ENCODE peak calls at places on chromosomes 13 and 19, in four cellular contexts. F is endothelial cell, Y is adrenal gland, H is tibial artery. C is an unnamed sample.

GRCh38 chr13:112117955-112118302 is 51.0 kb downstream of the SOX1 start:
- DNase-seq in Y (no peak), H (no peak), F (no peak), C (no peak)

GRCh38 chr13:74661851-74662250 is 527.6 kb upstream of the KLF12 start:
- DNase-seq in F (no peak), H (no peak), Y (no peak), C (no peak)

GRCh38 chr19:50046649-50047503 is 21.1 kb downstream of the ZNF473 start:
- DNase-seq in Y (peak; percentile 60), F (no peak), H (peak; percentile 66), C (peak; percentile 74)

GRCh38 chr19:49691243-49692101 is 556 bp downstream of the CPT1C start:
- DNase-seq in H (peak; percentile 57), Y (no peak), F (peak; percentile 65), C (no peak)

GRCh38 chr13:44160549-44161278 is 212.9 kb upstream of the SERP2 start:
- DNase-seq in H (no peak), Y (no peak), F (no peak), C (no peak)

GRCh38 chr13:26037302-26037701 is 14.5 kb downstream of the SHISA2 start:
- DNase-seq in F (peak; percentile 47), H (no peak), Y (no peak), C (no peak)

GRCh38 chr19:38676023-38676877 is 28.8 kb downstream of the ACTN4 start:
- DNase-seq in H (no peak), F (no peak), Y (no peak), C (no peak)

GRCh38 chr19:38360351-38360750 is 14.0 kb upstream of the PSMD8 start:
- DNase-seq in Y (no peak), F (no peak), H (no peak), C (no peak)

GRCh38 chr13:33236021-33236420 is 49.5 kb downstream of the STARD13 start:
- DNase-seq in F (no peak), H (no peak), Y (no peak), C (no peak)

GRCh38 chr19:993831-994393 is 6.3 kb upstream of the GRIN3B start:
- DNase-seq in H (no peak), Y (no peak), F (no peak), C (no peak)

GRCh38 chr13:32443111-32443510 is 15.2 kb upstream of the N4BP2L1 start:
- DNase-seq in H (no peak), F (peak; percentile 27), Y (no peak), C (no peak)

GRCh38 chr19:48283908-48284307 is 14.0 kb downstream of the ZNF114 start:
- DNase-seq in F (no peak), Y (no peak), H (no peak), C (no peak)

GRCh38 chr19:7869910-7870511 is 4.2 kb downstream of the PRR36 start:
- DNase-seq in Y (peak; percentile 96), F (no peak), H (no peak), C (no peak)

GRCh38 chr19:18107235-18108083 is 9.9 kb downstream of the MAST3 start:
- DNase-seq in F (no peak), Y (no peak), H (no peak), C (no peak)

GRCh38 chr13:35472308-35473008 is 4.0 kb downstream of the MAB21L1 start:
- DNase-seq in F (peak; percentile 6), H (no peak), Y (no peak), C (no peak)

GRCh38 chr13:40476175-40476958 is 190.1 kb downstream of the FOXO1 start:
- DNase-seq in F (no peak), H (no peak), Y (no peak), C (no peak)

GRCh38 chr19:4534836-4535658 is at the start of gene PLIN5:
- DNase-seq in F (peak; percentile 77), H (peak; percentile 32), Y (peak; percentile 90), C (peak; percentile 70)

GRCh38 chr13:51147732-51148131 is 36.7 kb upstream of the C13orf42 start:
- DNase-seq in H (no peak), F (no peak), Y (no peak), C (no peak)

GRCh38 chr19:44111910-44112463 is 1.2 kb upstream of the ZNF225 start:
- DNase-seq in F (peak; percentile 51), H (no peak), Y (peak; percentile 12), C (no peak)

GRCh38 chr13:51832471-51833152 is 12.4 kb downstream of the TMEM272 start:
- DNase-seq in Y (peak; percentile 43), H (peak; percentile 49), F (no peak), C (no peak)

GRCh38 chr19:55232986-55233385 is 4.4 kb upstream of the TMEM86B start:
- DNase-seq in H (no peak), Y (no peak), F (no peak), C (no peak)

GRCh38 chr13:39952244-39953233 is 297.1 kb downstream of the COG6 start:
- DNase-seq in Y (peak; percentile 11), F (no peak), H (no peak), C (no peak)

C was measured in omental fat pad.